ENCODE peak calls at places on chromosomes 7 and 10, in five cellular contexts. K is DND-41; M is SJSA1; I is bronchial epithelial cell; P is CD8-positive, alpha-beta T cell. G is an unnamed sample. For H3K36me3, the result is how much of the 10 kb centered on the place peaks cover.

GRCh38 chr7:13467111-13467547 is 522.3 kb downstream of the ETV1 start:
- DNase-seq in K (no peak), M (no peak), I (no peak), P (no peak), G (no peak)

GRCh38 chr10:63767512-63767911 is 246.3 kb downstream of the REEP3 start:
- DNase-seq in K (no peak), M (no peak), I (peak), P (no peak), G (no peak)

GRCh38 chr10:123034332-123034731 is 25.5 kb downstream of the ACADSB start:
- DNase-seq in K (no peak), M (no peak), I (no peak), P (no peak), G (no peak)

GRCh38 chr10:111600772-111601171 is 523.9 kb downstream of the ADRA2A start:
- DNase-seq in K (no peak), M (no peak), I (no peak), P (no peak), G (no peak)

GRCh38 chr7:130899638-130900401 is 165.8 kb upstream of the KLF14 start:
- DNase-seq in K (no peak), M (no peak), I (no peak), P (no peak), G (no peak)

GRCh38 chr7:95411036-95411435 is 14.9 kb upstream of the PON3 start:
- DNase-seq in K (no peak), M (no peak), I (peak), P (no peak), G (no peak)

GRCh38 chr7:2715341-2716231 is 27.6 kb downstream of the AMZ1 start:
- DNase-seq in K (peak), M (no peak), I (no peak), P (peak), G (no peak)

GRCh38 chr7:34875481-34875880 is 161.8 kb downstream of the DPY19L1 start:
- DNase-seq in K (no peak), M (no peak), I (no peak), P (no peak), G (no peak)

GRCh38 chr10:21424511-21424910 is 101.0 kb downstream of the SKIDA1 start:
- DNase-seq in K (no peak), M (no peak), I (no peak), P (no peak), G (no peak)

GRCh38 chr7:131970602-131971001 is 414.2 kb upstream of the PODXL start:
- DNase-seq in K (no peak), M (no peak), I (peak), P (no peak), G (no peak)

GRCh38 chr7:43198599-43199090 is 86.2 kb downstream of the HECW1 start:
- DNase-seq in K (no peak), M (no peak), I (no peak), P (no peak), G (no peak)

GRCh38 chr10:32033171-32033570 is 23.1 kb downstream of the KIF5B start:
- DNase-seq in K (no peak), M (no peak), I (no peak), P (no peak), G (no peak)

GRCh38 chr10:97729014-97729413 is 7.9 kb upstream of the ZFYVE27 start:
- DNase-seq in K (no peak), M (no peak), I (no peak), P (no peak), G (no peak)

GRCh38 chr10:33329178-33329577 is 5.3 kb downstream of the NRP1 start:
- DNase-seq in K (no peak), M (no peak), I (no peak), P (no peak), G (no peak)

GRCh38 chr10:17166699-17167098 is 34.8 kb downstream of the TRDMT1 start:
- DNase-seq in K (no peak), M (no peak), I (no peak), P (no peak), G (no peak)

GRCh38 chr7:43583424-43584199 is 704 bp downstream of the STK17A start:
- DNase-seq in K (peak), M (peak), I (no peak), P (peak), G (no peak)

GRCh38 chr10:32054087-32054486 is 2.1 kb downstream of the KIF5B start:
- DNase-seq in K (no peak), M (no peak), I (peak), P (no peak), G (no peak)

GRCh38 chr7:104111294-104111693 is 96.5 kb downstream of the ORC5 start:
- DNase-seq in K (no peak), M (no peak), I (no peak), P (no peak), G (no peak)

GRCh38 chr7:43568529-43568928 is 14.4 kb upstream of the STK17A start:
- DNase-seq in K (no peak), M (peak), I (peak), P (no peak), G (no peak)

GRCh38 chr10:44006826-44007225 is 358.1 kb upstream of the ZNF32 start:
- DNase-seq in K (no peak), M (no peak), I (no peak), P (no peak), G (peak)

GRCh38 chr10:114172776-114173555 is 1.0 kb downstream of the CCDC186 start:
- DNase-seq in K (no peak), M (no peak), I (peak), P (no peak), G (no peak)

GRCh38 chr7:37714606-37715005 is 31.0 kb downstream of the GPR141 start:
- DNase-seq in K (no peak), M (no peak), I (no peak), P (no peak), G (no peak)

GRCh38 chr7:11060883-11061282 is 87.2 kb downstream of the PHF14 start:
- DNase-seq in K (no peak), M (no peak), I (no peak), P (no peak), G (no peak)

GRCh38 chr7:127918130-127918529 is 113.1 kb downstream of the LRRC4 start:
- DNase-seq in K (no peak), M (no peak), I (no peak), P (no peak), G (no peak)

GRCh38 chr10:6950133-6950532 is 370.1 kb upstream of the PRKCQ start:
- DNase-seq in K (no peak), M (no peak), I (no peak), P (no peak), G (no peak)

GRCh38 chr10:91163269-91163708 is 57.2 kb upstream of the PCGF5 start:
- DNase-seq in K (peak), M (peak), I (peak), P (peak), G (peak)

DNA sequence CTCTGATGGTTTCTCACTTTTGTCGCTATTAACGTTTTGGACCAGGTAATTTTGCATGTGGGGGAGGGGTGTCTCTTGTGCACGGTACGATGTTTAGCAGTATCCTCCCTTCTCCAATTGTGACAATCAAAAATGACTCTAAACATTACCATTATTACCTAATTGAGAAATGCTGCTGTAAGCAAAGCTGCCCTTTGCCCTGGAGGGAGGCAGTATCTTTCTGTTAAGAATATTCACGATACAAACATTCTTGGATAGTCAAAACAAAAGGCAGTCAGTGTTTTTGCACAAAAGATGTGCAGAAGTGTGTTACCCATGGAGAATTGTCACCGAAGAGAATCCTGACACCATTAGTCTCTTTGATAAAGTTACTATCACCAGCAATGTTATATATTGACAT is 9.6 kb downstream of the MALSU1 start:
- DNase-seq in K (no peak), M (no peak), I (no peak), P (no peak), G (no peak)
- H3K36me3 ChIP-seq in K (under half), M (half or more), I (under half), P (under half), G (under half)

GRCh38 chr7:25326466-25327156 is 98.3 kb upstream of the NPVF start:
- DNase-seq in K (no peak), M (no peak), I (no peak), P (no peak), G (no peak)
- H3K36me3 ChIP-seq in K (under half), M (under half), I (under half), P (under half), G (under half)

DNA sequence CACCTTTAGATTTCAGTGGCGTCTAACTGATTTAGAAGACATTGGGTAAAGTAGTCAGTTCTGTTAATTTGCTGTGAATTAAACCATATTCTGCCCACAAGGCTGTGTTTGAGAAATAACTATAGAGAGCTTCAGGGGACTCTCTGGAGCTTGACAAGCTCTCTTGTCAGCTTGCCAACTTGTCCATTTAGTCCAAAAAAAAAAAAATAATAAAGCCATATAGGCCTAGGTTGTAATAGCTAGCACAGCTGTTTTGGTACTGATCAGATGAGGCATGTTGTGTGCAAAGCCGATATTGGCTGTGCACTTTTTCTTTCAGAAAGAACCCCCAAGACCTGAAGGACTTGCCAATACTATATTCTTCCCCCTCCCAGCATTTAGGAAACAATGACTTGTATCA is 20.2 kb upstream of the ZNF282 start:
- DNase-seq in K (no peak), M (no peak), I (no peak), P (no peak), G (no peak)
- H3K36me3 ChIP-seq in K (half or more), M (half or more), I (under half), P (under half), G (under half)

GRCh38 chr7:157366722-157367121 is 29.9 kb downstream of the DNAJB6 start:
- DNase-seq in K (no peak), M (no peak), I (no peak), P (no peak), G (no peak)
- H3K36me3 ChIP-seq in K (half or more), M (half or more), I (under half), P (half or more), G (under half)

DNA sequence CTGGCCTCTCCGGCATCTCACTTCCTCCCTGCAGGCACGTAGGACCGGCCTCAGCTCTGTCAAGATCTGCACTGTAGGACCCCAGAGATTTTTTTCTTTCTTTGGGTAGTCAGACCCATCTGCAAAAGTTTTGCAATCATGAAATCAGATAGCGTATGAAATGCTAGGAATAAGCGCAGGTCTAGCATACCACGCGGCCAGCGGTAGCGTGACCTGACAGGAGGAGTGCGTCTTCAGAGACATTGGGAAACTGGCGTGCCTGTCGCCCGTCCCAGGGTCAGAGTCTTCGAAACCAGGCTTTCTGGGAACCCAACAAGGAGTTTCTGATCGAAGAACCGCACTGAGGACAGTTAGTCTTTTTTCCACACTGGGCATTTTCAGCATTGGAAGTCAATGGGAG is 100.9 kb upstream of the SH2B2 start:
- DNase-seq in K (no peak), M (no peak), I (no peak), P (no peak), G (no peak)
- H3K36me3 ChIP-seq in K (half or more), M (under half), I (under half), P (under half), G (under half)

GRCh38 chr7:100582650-100583049 is 3.3 kb downstream of the LRCH4 start:
- DNase-seq in K (no peak), M (no peak), I (no peak), P (no peak), G (no peak)

GRCh38 chr7:100578246-100579183 is 4.8 kb upstream of the SAP25 start:
- DNase-seq in K (no peak), M (no peak), I (no peak), P (no peak), G (no peak)

GRCh38 chr7:100582041-100582579 is 3.8 kb downstream of the LRCH4 start:
- DNase-seq in K (no peak), M (no peak), I (no peak), P (no peak), G (no peak)

GRCh38 chr7:100583132-100584045 is 2.5 kb downstream of the LRCH4 start:
- DNase-seq in K (peak), M (no peak), I (peak), P (peak), G (no peak)

DNA sequence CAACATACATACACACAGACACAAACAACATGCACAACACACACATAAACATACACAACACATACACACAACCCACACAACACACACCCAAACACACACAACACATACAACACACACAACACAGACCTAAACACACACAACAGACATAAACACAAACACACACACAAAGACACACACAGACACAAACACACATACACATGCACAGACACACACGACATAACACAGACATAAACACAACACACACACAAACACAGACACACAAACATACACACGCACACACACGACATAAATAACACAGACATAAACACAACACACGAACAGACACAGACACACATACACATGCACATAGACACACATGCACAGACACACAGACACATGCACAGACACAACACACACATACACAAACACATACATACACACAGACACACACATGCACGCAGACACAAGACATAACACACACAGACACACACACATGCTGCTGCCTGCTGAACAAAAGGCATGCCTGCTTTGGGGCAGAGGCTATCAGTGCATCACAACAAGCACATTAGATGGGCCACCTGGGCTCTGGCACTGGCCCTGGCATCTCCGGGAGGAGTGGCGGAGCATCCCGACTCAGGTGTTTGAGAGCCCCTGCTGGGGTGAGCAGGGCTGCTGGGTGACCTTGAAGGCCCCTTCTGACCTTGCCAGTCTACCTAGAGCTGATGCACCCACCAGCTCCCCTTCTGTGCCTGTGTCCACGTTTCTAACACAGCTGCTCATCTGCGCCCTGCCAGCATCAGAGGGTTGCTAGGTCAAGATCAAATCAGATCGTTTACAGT is 5.3 kb downstream of the LRCH4 start:
- DNase-seq in K (no peak), M (no peak), I (no peak), P (no peak), G (no peak)
- H3K36me3 ChIP-seq in K (half or more), M (half or more), I (under half), P (half or more), G (under half)

GRCh38 chr10:128059915-128060314 is 66.3 kb downstream of the MKI67 start:
- DNase-seq in K (no peak), M (no peak), I (no peak), P (no peak), G (no peak)

GRCh38 chr10:128059266-128059850 is 66.9 kb downstream of the MKI67 start:
- DNase-seq in K (no peak), M (no peak), I (no peak), P (no peak), G (no peak)

GRCh38 chr10:128058746-128059125 is 67.5 kb downstream of the MKI67 start:
- DNase-seq in K (no peak), M (no peak), I (no peak), P (no peak), G (no peak)

GRCh38 chr10:128056303-128057050 is 69.7 kb downstream of the MKI67 start:
- DNase-seq in K (no peak), M (no peak), I (no peak), P (no peak), G (no peak)

GRCh38 chr10:128058106-128058745 is 68.0 kb downstream of the MKI67 start:
- DNase-seq in K (no peak), M (no peak), I (no peak), P (no peak), G (no peak)
- H3K36me3 ChIP-seq in K (half or more), M (under half), I (under half), P (under half), G (under half)

DNA sequence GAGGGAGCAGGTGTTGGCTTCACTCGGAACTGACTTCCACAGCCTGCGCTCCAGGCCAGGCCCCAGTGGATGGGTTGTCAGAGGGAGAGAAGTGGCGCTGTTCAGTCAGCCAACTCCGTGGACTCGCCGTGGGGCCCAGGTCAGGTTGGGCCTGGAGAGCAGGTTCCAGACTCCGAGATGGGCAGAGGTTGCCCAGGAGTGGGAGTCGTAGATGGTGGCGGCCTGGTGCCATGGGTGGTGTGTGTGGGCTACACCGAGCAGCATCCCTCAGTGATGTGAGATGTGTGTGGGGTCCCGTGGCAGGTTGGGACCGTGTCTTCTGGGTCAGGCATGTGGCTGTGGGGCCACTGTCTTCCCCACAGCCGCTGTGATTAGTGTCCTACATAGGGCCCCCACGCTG is 10.4 kb downstream of the ZNF316 start:
- DNase-seq in K (no peak), M (no peak), I (no peak), P (no peak), G (no peak)
- H3K36me3 ChIP-seq in K (half or more), M (half or more), I (under half), P (under half), G (under half)

DNA sequence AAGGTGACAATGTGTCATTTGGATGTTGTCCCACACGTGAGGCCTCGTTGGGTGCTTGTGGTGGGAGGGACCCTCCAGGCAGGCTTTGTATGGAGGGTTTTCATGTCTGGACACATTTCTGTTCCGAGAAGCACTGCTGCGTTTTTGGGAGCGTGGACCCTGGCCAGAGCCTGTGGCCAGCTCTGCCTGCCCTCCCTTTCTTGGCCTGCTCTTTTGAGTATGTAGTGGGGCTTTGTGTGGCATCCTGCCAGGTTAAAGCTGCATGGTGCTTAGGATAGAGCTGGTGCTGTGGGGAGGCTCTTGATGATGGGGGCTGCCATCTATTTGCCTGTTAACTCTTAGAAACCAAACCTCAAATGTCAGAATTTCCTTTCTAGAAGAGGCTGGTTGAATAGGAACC is 45.7 kb downstream of the GLRX3 start:
- DNase-seq in K (no peak), M (no peak), I (no peak), P (no peak), G (no peak)
- H3K36me3 ChIP-seq in K (half or more), M (half or more), I (under half), P (under half), G (under half)

GRCh38 chr7:47152307-47152706 is 429.6 kb downstream of the TNS3 start:
- DNase-seq in K (no peak), M (no peak), I (no peak), P (no peak), G (no peak)

GRCh38 chr7:47153076-47153475 is 428.8 kb downstream of the TNS3 start:
- DNase-seq in K (no peak), M (peak), I (peak), P (no peak), G (peak)

GRCh38 chr7:47154781-47155180 is 427.1 kb downstream of the TNS3 start:
- DNase-seq in K (no peak), M (no peak), I (no peak), P (no peak), G (no peak)

GRCh38 chr7:47150497-47151260 is 431.2 kb downstream of the TNS3 start:
- DNase-seq in K (no peak), M (no peak), I (no peak), P (no peak), G (no peak)

DNA sequence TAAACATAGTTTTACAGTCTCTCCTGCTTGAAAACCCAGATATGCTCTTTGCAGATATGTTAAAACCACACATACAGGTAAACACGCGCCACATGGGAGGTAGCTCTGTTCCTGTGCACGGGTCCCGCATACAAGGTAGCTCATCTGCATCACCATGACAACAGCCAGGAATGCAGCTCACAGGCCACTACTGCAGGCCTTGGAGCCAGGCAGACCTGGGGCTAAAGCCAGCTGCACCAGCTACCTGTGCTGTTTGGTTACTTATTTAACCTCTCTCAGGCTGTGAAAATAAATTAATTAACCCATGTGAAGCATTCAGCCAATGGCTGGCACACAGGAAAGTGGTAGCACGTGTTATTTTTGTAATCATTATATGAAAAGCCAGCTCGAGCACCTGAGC is 428.3 kb downstream of the TNS3 start:
- DNase-seq in K (no peak), M (no peak), I (no peak), P (no peak), G (no peak)
- H3K36me3 ChIP-seq in K (under half), M (under half), I (under half), P (under half), G (under half)